ENCODE peak calls at places on chromosomes 3 and 15, in nine cellular contexts. X is dorsolateral prefrontal cortex, S is astrocyte, W is fibroblast of mammary gland, Z is lung, C is AG09309, B is cardiac fibroblast, H is upper lobe of right lung, J is heart left ventricle. L is an unnamed sample.

GRCh38 chr15:68580026-68580882 is 1.5 kb downstream of the CORO2B start:
- DNase-seq in S (no peak), X (no peak), J (peak), B (no peak), Z (no peak), W (no peak), C (no peak), H (no peak), L (no peak)

GRCh38 chr3:129574206-129574605 is 31.2 kb downstream of the H1-8 start:
- DNase-seq in C (no peak), Z (no peak), J (no peak), W (no peak), S (no peak), H (no peak), B (no peak), X (no peak), L (no peak)

GRCh38 chr3:127483902-127484591 is 106.5 kb downstream of the TPRA1 start:
- DNase-seq in X (no peak), J (no peak), Z (no peak), W (no peak), C (no peak), B (no peak), S (no peak), H (peak), L (no peak)

GRCh38 chr3:133930341-133930933 is 34.8 kb upstream of the RAB6B start:
- DNase-seq in C (peak), J (no peak), Z (peak), X (no peak), H (no peak), W (peak), S (peak), B (peak), L (peak)

GRCh38 chr3:12471228-12471627 is 13.1 kb upstream of the TSEN2 start:
- DNase-seq in C (no peak), W (no peak), S (no peak), X (peak), Z (no peak), J (no peak), B (no peak), H (no peak), L (peak)

GRCh38 chr15:39417766-39418165 is 163.1 kb upstream of the THBS1 start:
- DNase-seq in J (no peak), X (no peak), H (no peak), Z (no peak), W (no peak), S (no peak), B (no peak), C (no peak), L (no peak)

GRCh38 chr15:64773606-64774555 is 1.5 kb downstream of the RBPMS2 start:
- DNase-seq in X (no peak), W (no peak), C (no peak), H (no peak), B (no peak), Z (no peak), S (no peak), J (no peak), L (no peak)

GRCh38 chr3:15434756-15435155 is 7.4 kb downstream of the EAF1 start:
- DNase-seq in Z (no peak), S (no peak), B (no peak), X (no peak), H (no peak), J (no peak), C (no peak), W (no peak), L (no peak)

GRCh38 chr3:17979248-17979647 is 236.8 kb upstream of the TBC1D5 start:
- DNase-seq in X (peak), B (peak), S (no peak), W (no peak), C (no peak), H (no peak), Z (no peak), J (no peak), L (peak)

GRCh38 chr3:28317438-28318022 is 31.0 kb upstream of the ZCWPW2 start:
- DNase-seq in J (no peak), B (peak), W (peak), C (no peak), X (no peak), Z (no peak), H (no peak), S (peak), L (peak)

GRCh38 chr15:96115642-96116041 is 214.9 kb upstream of the NR2F2 start:
- DNase-seq in X (no peak), S (peak), H (no peak), C (peak), J (no peak), B (peak), W (peak), Z (no peak), L (peak)

GRCh38 chr3:73510784-73511183 is 114.0 kb downstream of the PDZRN3 start:
- DNase-seq in H (no peak), C (no peak), B (no peak), S (no peak), Z (no peak), W (no peak), J (no peak), X (no peak), L (no peak)

GRCh38 chr3:5205165-5205941 is 17.8 kb downstream of the EDEM1 start:
- DNase-seq in H (no peak), S (peak), J (no peak), C (no peak), Z (no peak), W (peak), X (no peak), B (no peak), L (no peak)

GRCh38 chr3:15557511-15557946 is 36.0 kb upstream of the COLQ start:
- DNase-seq in J (no peak), Z (peak), X (no peak), B (peak), C (peak), W (peak), S (peak), H (no peak), L (peak)

GRCh38 chr3:54633444-54634121 is 294.3 kb downstream of the LRTM1 start:
- DNase-seq in C (no peak), J (no peak), H (no peak), Z (no peak), X (no peak), B (no peak), S (no peak), W (no peak), L (no peak)

GRCh38 chr3:123832712-123833397 is 51.3 kb downstream of the MYLK start:
- DNase-seq in Z (no peak), X (no peak), J (no peak), W (no peak), C (no peak), H (no peak), B (no peak), S (no peak), L (no peak)

GRCh38 chr15:34737379-34737928 is 17.3 kb downstream of the GJD2 start:
- DNase-seq in S (no peak), B (no peak), X (peak), Z (no peak), J (peak), W (no peak), C (no peak), H (no peak), L (peak)

GRCh38 chr3:155217591-155217990 is 75.9 kb downstream of the STRIT1 start:
- DNase-seq in Z (no peak), X (no peak), C (peak), H (no peak), J (no peak), S (no peak), B (peak), W (peak), L (peak)

GRCh38 chr3:47910233-47910632 is 106.0 kb downstream of the MAP4 start:
- DNase-seq in X (no peak), B (no peak), J (no peak), C (no peak), H (no peak), W (no peak), S (no peak), Z (no peak), L (no peak)

GRCh38 chr3:110327870-110328269 is 743.7 kb upstream of the NECTIN3 start:
- DNase-seq in B (no peak), W (peak), X (no peak), C (no peak), S (no peak), Z (no peak), H (no peak), J (no peak), L (peak)

GRCh38 chr15:27579738-27580137 is 519.4 kb downstream of the OCA2 start:
- DNase-seq in H (no peak), W (no peak), Z (no peak), X (no peak), B (no peak), J (no peak), C (no peak), S (no peak), L (no peak)

GRCh38 chr3:183274609-183275008 is 21.6 kb downstream of the B3GNT5 start:
- DNase-seq in Z (no peak), C (no peak), B (no peak), H (no peak), S (peak), X (no peak), W (peak), J (no peak), L (peak)

GRCh38 chr3:167839460-167839859 is 103.9 kb downstream of the SERPINI1 start:
- DNase-seq in S (no peak), J (no peak), Z (no peak), W (no peak), C (no peak), B (no peak), X (no peak), H (no peak), L (peak)

GRCh38 chr15:89096664-89097063 is 8.4 kb downstream of the ABHD2 start:
- DNase-seq in X (no peak), H (no peak), W (no peak), C (no peak), J (peak), B (no peak), S (no peak), Z (no peak), L (no peak)

GRCh38 chr15:92384391-92384790 is 9.3 kb upstream of the ST8SIA2 start:
- DNase-seq in C (no peak), S (no peak), W (no peak), J (no peak), B (no peak), H (no peak), X (no peak), Z (no peak), L (no peak)

GRCh38 chr15:39213385-39213840 is 367.5 kb upstream of the THBS1 start:
- DNase-seq in S (peak), J (peak), H (peak), C (no peak), Z (peak), B (peak), W (peak), X (no peak), L (peak)

GRCh38 chr3:172152869-172153268 is 113.5 kb downstream of the FNDC3B start:
- DNase-seq in Z (no peak), W (peak), C (no peak), B (peak), J (peak), X (no peak), H (no peak), S (peak), L (peak)

GRCh38 chr3:112979244-112979832 is 4.4 kb upstream of the CD200R1 start:
- DNase-seq in J (no peak), H (no peak), C (peak), S (peak), X (no peak), Z (no peak), B (peak), W (peak), L (peak)

GRCh38 chr3:24628523-24629258 is 134.0 kb upstream of the THRB start:
- DNase-seq in Z (no peak), W (peak), H (no peak), C (peak), S (no peak), J (no peak), X (no peak), B (no peak), L (peak)

GRCh38 chr15:80494311-80494710 is 90.1 kb downstream of the ARNT2 start:
- DNase-seq in J (no peak), W (peak), C (peak), X (no peak), Z (no peak), B (peak), H (no peak), S (peak), L (peak)

GRCh38 chr15:66261056-66261455 is 7.5 kb upstream of the MEGF11 start:
- DNase-seq in H (no peak), X (no peak), J (no peak), S (no peak), W (peak), Z (no peak), C (no peak), B (peak), L (no peak)

GRCh38 chr3:112734718-112735350 is 93.9 kb upstream of the CCDC80 start:
- DNase-seq in W (peak), C (no peak), S (peak), Z (peak), X (no peak), H (no peak), B (peak), J (peak), L (peak)

GRCh38 chr3:115402651-115403050 is 220.7 kb upstream of the GAP43 start:
- DNase-seq in C (no peak), J (no peak), X (no peak), H (no peak), S (no peak), Z (no peak), B (no peak), W (no peak), L (no peak)

GRCh38 chr3:172924546-172924945 is 174.0 kb downstream of the ECT2 start:
- DNase-seq in W (no peak), C (no peak), B (no peak), J (no peak), S (peak), X (no peak), H (no peak), Z (no peak), L (no peak)

GRCh38 chr3:108159128-108159527 is 63.1 kb downstream of the IFT57 start:
- DNase-seq in H (no peak), W (peak), S (peak), J (no peak), X (no peak), C (no peak), B (peak), Z (no peak), L (peak)

GRCh38 chr15:67253517-67254237 is 784 bp downstream of the AAGAB start:
- DNase-seq in W (peak), C (no peak), S (peak), J (no peak), X (no peak), H (no peak), B (peak), Z (no peak), L (peak)

DNA sequence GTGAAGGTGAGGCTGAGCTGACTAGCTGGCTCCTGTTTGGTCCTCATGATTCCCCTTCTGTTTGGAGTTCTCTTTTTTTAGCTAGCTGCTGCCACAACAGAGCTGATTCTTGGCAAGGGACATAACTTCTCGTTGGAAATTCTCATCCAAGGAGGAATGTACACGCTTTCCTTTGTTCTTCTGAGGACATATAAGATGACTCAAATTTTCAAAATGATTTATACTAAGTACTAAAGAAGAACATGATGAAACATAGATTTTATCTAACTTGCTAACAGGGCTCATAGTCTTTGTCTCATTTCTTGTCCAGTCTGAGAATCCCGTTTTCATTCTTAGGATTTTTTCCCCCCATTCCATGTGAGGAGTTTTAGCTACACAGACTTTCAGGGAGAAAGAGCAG is 2.9 kb upstream of the TFG start:
- DNase-seq in H (no peak), W (peak), Z (no peak), X (no peak), C (no peak), S (peak), J (no peak), B (peak), L (no peak)
- TF ChIP-seq CTCF in H (no peak), W (no peak), Z (no peak), X (no peak), C (no peak), S (no peak), J (no peak), B (no peak), L (no peak)

DNA sequence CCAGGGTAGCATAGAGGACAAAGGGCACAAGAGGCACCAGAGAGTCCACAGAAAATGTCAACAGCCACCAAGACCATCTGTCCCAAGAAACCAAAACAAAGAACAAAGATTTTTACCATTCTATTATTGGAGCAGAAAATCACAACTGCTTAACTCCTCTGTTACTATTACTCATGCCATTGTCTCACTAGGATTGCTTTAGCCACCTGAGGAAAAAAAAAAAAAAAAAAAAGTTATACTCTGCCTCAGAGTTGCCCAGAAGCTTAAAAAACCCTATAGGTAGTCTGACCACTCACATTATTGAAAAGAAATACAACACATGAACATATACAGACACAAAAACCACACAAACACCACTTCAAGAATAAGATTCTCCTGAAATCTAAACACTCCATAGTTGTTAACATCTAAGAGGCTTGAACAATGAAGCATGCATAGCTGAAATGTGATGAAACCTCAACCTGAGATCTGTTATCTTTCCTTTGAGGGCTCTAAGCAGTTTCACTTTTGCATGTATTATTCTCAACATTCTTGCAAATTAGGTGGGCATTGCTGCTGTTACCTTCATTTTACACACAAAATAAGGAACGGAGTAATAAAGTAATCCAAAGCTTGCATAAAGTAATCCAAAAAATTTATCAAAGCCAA is 85.4 kb downstream of the IGSF11 start:
- DNase-seq in Z (no peak), S (no peak), B (no peak), J (no peak), X (no peak), C (no peak), W (no peak), H (no peak), L (no peak)
- H3K4me3 ChIP-seq in Z (no peak), S (no peak), B (no peak), J (no peak), X (no peak), C (no peak), W (no peak), H (no peak), L (no peak)

DNA sequence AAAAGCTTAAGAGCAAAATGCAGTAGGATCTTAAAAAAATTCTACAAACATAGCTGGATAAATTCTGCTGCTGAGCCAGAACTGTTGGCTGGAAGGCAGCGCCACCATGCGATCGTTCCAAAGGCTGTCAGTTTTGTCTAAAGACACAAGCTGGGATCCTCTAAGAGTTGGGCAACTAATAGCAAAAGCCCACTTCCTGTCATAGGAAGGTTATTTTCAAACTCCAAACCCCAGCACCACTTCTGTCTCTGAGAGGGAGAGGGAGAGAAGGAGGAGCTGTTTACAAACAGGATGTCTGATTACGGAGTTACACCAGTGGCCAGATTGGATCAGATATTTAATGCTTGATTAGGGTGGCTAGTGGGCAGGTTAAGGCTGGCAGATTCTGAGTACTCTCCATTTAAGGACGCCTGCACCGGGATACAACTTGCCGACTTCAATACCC is 44.0 kb downstream of the EIF4E3 start:
- DNase-seq in S (peak), H (peak), W (peak), C (peak), Z (peak), X (peak), B (peak), J (peak), L (peak)
- TF ChIP-seq CTCF in S (peak), H (peak), W (peak), C (peak), Z (peak), X (peak), B (peak), J (peak), L (peak)

GRCh38 chr3:45001738-45002137 is 24.4 kb upstream of the CLEC3B start:
- DNase-seq in W (no peak), Z (no peak), C (no peak), H (no peak), X (no peak), S (no peak), J (no peak), B (no peak), L (no peak)

GRCh38 chr3:45002680-45003079 is 23.4 kb upstream of the CLEC3B start:
- DNase-seq in W (no peak), S (no peak), C (no peak), J (no peak), Z (no peak), B (no peak), H (no peak), X (no peak), L (no peak)

GRCh38 chr3:45003859-45004258 is 22.2 kb upstream of the CLEC3B start:
- DNase-seq in Z (no peak), J (no peak), W (no peak), C (no peak), S (no peak), X (no peak), B (peak), H (no peak), L (no peak)

GRCh38 chr3:45002139-45002660 is 23.9 kb upstream of the CLEC3B start:
- DNase-seq in Z (no peak), J (no peak), C (no peak), S (no peak), W (no peak), H (no peak), B (no peak), X (no peak), L (no peak)

GRCh38 chr3:45003406-45003805 is 22.7 kb upstream of the CLEC3B start:
- DNase-seq in Z (no peak), H (no peak), X (no peak), C (no peak), W (no peak), S (no peak), J (no peak), B (no peak), L (no peak)
- H3K4me3 ChIP-seq in Z (no peak), H (no peak), X (no peak), C (no peak), W (no peak), S (no peak), J (no peak), B (no peak), L (no peak)

GRCh38 chr15:28935316-28935715 is 49.5 kb downstream of the APBA2 start:
- DNase-seq in B (no peak), J (no peak), Z (no peak), C (no peak), S (no peak), H (peak), W (no peak), X (no peak), L (no peak)
- TF ChIP-seq CTCF in B (peak), J (no peak), Z (no peak), C (no peak), S (peak), H (no peak), W (no peak), X (peak), L (peak)

GRCh38 chr15:69852482-69853275 is 245.0 kb downstream of the TLE3 start:
- DNase-seq in J (no peak), S (peak), C (peak), X (no peak), Z (no peak), W (no peak), H (no peak), B (peak), L (no peak)

GRCh38 chr15:69853572-69853971 is 244.1 kb downstream of the TLE3 start:
- DNase-seq in W (peak), B (peak), S (peak), C (peak), Z (no peak), J (no peak), H (no peak), X (peak), L (peak)

GRCh38 chr15:69855601-69856000 is 242.1 kb downstream of the TLE3 start:
- DNase-seq in B (peak), C (no peak), Z (no peak), S (no peak), X (no peak), H (no peak), W (no peak), J (no peak), L (no peak)

GRCh38 chr15:69855172-69855562 is 242.6 kb downstream of the TLE3 start:
- DNase-seq in B (no peak), S (no peak), J (no peak), Z (no peak), W (no peak), C (no peak), X (no peak), H (no peak), L (no peak)

GRCh38 chr15:69854521-69855171 is 243.1 kb downstream of the TLE3 start:
- DNase-seq in S (peak), J (no peak), W (peak), Z (no peak), X (no peak), B (peak), C (peak), H (no peak), L (no peak)
- H3K4me3 ChIP-seq in S (peak), J (no peak), W (no peak), Z (no peak), X (no peak), B (no peak), C (no peak), H (no peak), L (no peak)

GRCh38 chr15:76912430-76912829 is 7.3 kb upstream of the SCAPER start:
- DNase-seq in Z (no peak), J (no peak), S (no peak), W (no peak), H (no peak), X (no peak), B (no peak), C (no peak), L (peak)
- TF ChIP-seq CTCF in Z (no peak), J (no peak), S (no peak), W (no peak), H (no peak), X (no peak), B (no peak), C (no peak), L (no peak)

GRCh38 chr3:58011580-58011979 is 3.4 kb downstream of the FLNB start:
- DNase-seq in B (no peak), S (no peak), W (no peak), X (no peak), H (no peak), C (no peak), J (no peak), Z (no peak), L (no peak)
- H3K4me3 ChIP-seq in B (no peak), S (no peak), W (no peak), X (no peak), H (peak), C (no peak), J (no peak), Z (no peak), L (peak)